ENCODE peak calls at places on chromosomes 5 and 9, in eight cellular contexts. One of them, this sample, is unnamed.

GRCh38 chr5:35131723-35132122 is 84.0 kb upstream of the AGXT2 start:
- DNase-seq in CD8-positive, alpha-beta memory T cell: no peak
- DNase-seq in ovary: no peak
- DNase-seq in A549: no peak
- DNase-seq in K562: no peak
- DNase-seq in PC-9: no peak
- DNase-seq in psoas muscle: no peak
- DNase-seq in heart right ventricle: no peak
- DNase-seq in this sample: no peak

GRCh38 chr9:136200424-136200823 is 4.5 kb downstream of the LHX3 start:
- DNase-seq in CD8-positive, alpha-beta memory T cell: no peak
- DNase-seq in ovary: no peak
- DNase-seq in A549: no peak
- DNase-seq in K562: no peak
- DNase-seq in PC-9: no peak
- DNase-seq in psoas muscle: no peak
- DNase-seq in heart right ventricle: no peak
- DNase-seq in this sample: no peak

GRCh38 chr5:134911285-134912215 is 6.6 kb downstream of the PCBD2 start:
- DNase-seq in CD8-positive, alpha-beta memory T cell: no peak
- DNase-seq in ovary: no peak
- DNase-seq in A549: no peak
- DNase-seq in K562: no peak
- DNase-seq in PC-9: no peak
- DNase-seq in psoas muscle: no peak
- DNase-seq in heart right ventricle: no peak
- DNase-seq in this sample: no peak

GRCh38 chr5:151222769-151223446 is 984 bp downstream of the CCDC69 start:
- DNase-seq in CD8-positive, alpha-beta memory T cell: peak; percentile 49
- DNase-seq in ovary: no peak
- DNase-seq in A549: peak; percentile 13
- DNase-seq in K562: peak; percentile 47
- DNase-seq in PC-9: no peak
- DNase-seq in psoas muscle: peak; percentile 69
- DNase-seq in heart right ventricle: peak; percentile 64
- DNase-seq in this sample: peak; percentile 66

GRCh38 chr9:101635473-101635872 is 40.7 kb upstream of the PPP3R2 start:
- DNase-seq in CD8-positive, alpha-beta memory T cell: no peak
- DNase-seq in ovary: no peak
- DNase-seq in A549: no peak
- DNase-seq in K562: no peak
- DNase-seq in PC-9: no peak
- DNase-seq in psoas muscle: no peak
- DNase-seq in heart right ventricle: no peak
- DNase-seq in this sample: no peak

GRCh38 chr9:71962328-71962727 is 50.9 kb downstream of the C9orf85 start:
- DNase-seq in CD8-positive, alpha-beta memory T cell: no peak
- DNase-seq in ovary: no peak
- DNase-seq in A549: no peak
- DNase-seq in K562: no peak
- DNase-seq in PC-9: no peak
- DNase-seq in psoas muscle: no peak
- DNase-seq in heart right ventricle: no peak
- DNase-seq in this sample: no peak

GRCh38 chr9:120326076-120326693 is 253.8 kb downstream of the CDK5RAP2 start:
- DNase-seq in CD8-positive, alpha-beta memory T cell: no peak
- DNase-seq in ovary: no peak
- DNase-seq in A549: no peak
- DNase-seq in K562: no peak
- DNase-seq in PC-9: no peak
- DNase-seq in psoas muscle: no peak
- DNase-seq in heart right ventricle: no peak
- DNase-seq in this sample: no peak

GRCh38 chr5:126525630-126526245 is 69.3 kb downstream of the ALDH7A1 start:
- DNase-seq in CD8-positive, alpha-beta memory T cell: no peak
- DNase-seq in ovary: peak; percentile 89
- DNase-seq in A549: peak; percentile 28
- DNase-seq in K562: no peak
- DNase-seq in PC-9: no peak
- DNase-seq in psoas muscle: peak; percentile 75
- DNase-seq in heart right ventricle: peak; percentile 71
- DNase-seq in this sample: peak; percentile 79

GRCh38 chr5:148639081-148639480 is 15.2 kb downstream of the HTR4 start:
- DNase-seq in CD8-positive, alpha-beta memory T cell: no peak
- DNase-seq in ovary: no peak
- DNase-seq in A549: no peak
- DNase-seq in K562: peak; percentile 95
- DNase-seq in PC-9: no peak
- DNase-seq in psoas muscle: no peak
- DNase-seq in heart right ventricle: no peak
- DNase-seq in this sample: no peak

GRCh38 chr5:151156732-151157402 is 712 bp downstream of the ANXA6 start:
- DNase-seq in CD8-positive, alpha-beta memory T cell: no peak
- DNase-seq in ovary: peak; percentile 36
- DNase-seq in A549: no peak
- DNase-seq in K562: no peak
- DNase-seq in PC-9: no peak
- DNase-seq in psoas muscle: peak; percentile 63
- DNase-seq in heart right ventricle: no peak
- DNase-seq in this sample: peak; percentile 68

GRCh38 chr9:28868224-28868623 is 1294.9 kb upstream of the C9orf72 start:
- DNase-seq in CD8-positive, alpha-beta memory T cell: no peak
- DNase-seq in ovary: no peak
- DNase-seq in A549: no peak
- DNase-seq in K562: no peak
- DNase-seq in PC-9: no peak
- DNase-seq in psoas muscle: no peak
- DNase-seq in heart right ventricle: no peak
- DNase-seq in this sample: no peak

GRCh38 chr5:153031326-153031725 is 459.1 kb upstream of the GRIA1 start:
- DNase-seq in CD8-positive, alpha-beta memory T cell: no peak
- DNase-seq in ovary: no peak
- DNase-seq in A549: no peak
- DNase-seq in K562: no peak
- DNase-seq in PC-9: no peak
- DNase-seq in psoas muscle: no peak
- DNase-seq in heart right ventricle: no peak
- DNase-seq in this sample: no peak

GRCh38 chr9:109717342-109717741 is 62.7 kb upstream of the PALM2AKAP2 start:
- DNase-seq in CD8-positive, alpha-beta memory T cell: no peak
- DNase-seq in ovary: no peak
- DNase-seq in A549: no peak
- DNase-seq in K562: no peak
- DNase-seq in PC-9: no peak
- DNase-seq in psoas muscle: no peak
- DNase-seq in heart right ventricle: no peak
- DNase-seq in this sample: no peak

GRCh38 chr9:109716631-109717030 is 63.4 kb upstream of the PALM2AKAP2 start:
- DNase-seq in CD8-positive, alpha-beta memory T cell: no peak
- DNase-seq in ovary: no peak
- DNase-seq in A549: no peak
- DNase-seq in K562: no peak
- DNase-seq in PC-9: peak; percentile 65
- DNase-seq in psoas muscle: no peak
- DNase-seq in heart right ventricle: no peak
- DNase-seq in this sample: no peak

GRCh38 chr9:109722007-109722406 is 58.0 kb upstream of the PALM2AKAP2 start:
- DNase-seq in CD8-positive, alpha-beta memory T cell: no peak
- DNase-seq in ovary: no peak
- DNase-seq in A549: no peak
- DNase-seq in K562: no peak
- DNase-seq in PC-9: no peak
- DNase-seq in psoas muscle: no peak
- DNase-seq in heart right ventricle: no peak
- DNase-seq in this sample: no peak

GRCh38 chr9:109725460-109725859 is 54.5 kb upstream of the PALM2AKAP2 start:
- DNase-seq in CD8-positive, alpha-beta memory T cell: no peak
- DNase-seq in ovary: no peak
- DNase-seq in A549: no peak
- DNase-seq in K562: no peak
- DNase-seq in PC-9: no peak
- DNase-seq in psoas muscle: no peak
- DNase-seq in heart right ventricle: no peak
- DNase-seq in this sample: no peak

DNA sequence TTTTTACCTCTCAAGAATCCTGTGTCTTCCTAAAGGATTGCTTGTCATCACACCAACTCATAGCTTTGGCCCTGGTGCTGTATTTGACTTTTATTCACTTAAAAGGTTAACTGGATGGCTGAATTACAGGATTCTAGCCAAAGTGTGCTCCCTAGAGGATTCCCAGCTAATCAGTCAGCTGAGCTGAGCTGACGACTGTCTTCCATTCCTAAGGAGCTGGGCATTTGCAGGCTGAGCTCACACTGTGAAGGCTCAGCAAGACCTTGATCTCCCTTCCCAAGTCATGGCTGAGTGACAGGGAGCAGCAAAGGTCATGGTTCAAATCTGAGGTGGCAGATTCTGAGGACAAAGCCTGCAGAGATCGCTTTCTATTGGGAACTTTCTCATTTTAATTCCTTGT is 59.0 kb upstream of the PALM2AKAP2 start:
- DNase-seq in CD8-positive, alpha-beta memory T cell: no peak
- DNase-seq in ovary: no peak
- DNase-seq in A549: no peak
- DNase-seq in K562: no peak
- DNase-seq in PC-9: no peak
- DNase-seq in psoas muscle: no peak
- DNase-seq in heart right ventricle: no peak
- DNase-seq in this sample: peak; percentile 68
- H3K27ac ChIP-seq in CD8-positive, alpha-beta memory T cell: no peak overlapping the region
- H3K27ac ChIP-seq in ovary: no peak overlapping the region
- H3K27ac ChIP-seq in A549: no peak overlapping the region
- H3K27ac ChIP-seq in K562: no peak overlapping the region
- H3K27ac ChIP-seq in PC-9: no peak overlapping the region
- H3K27ac ChIP-seq in psoas muscle: no peak overlapping the region
- H3K27ac ChIP-seq in heart right ventricle: no peak overlapping the region
- H3K27ac ChIP-seq in this sample: no peak overlapping the region

GRCh38 chr5:175654346-175654745 is 3.5 kb upstream of the HRH2 start:
- DNase-seq in CD8-positive, alpha-beta memory T cell: no peak
- DNase-seq in ovary: no peak
- DNase-seq in A549: no peak
- DNase-seq in K562: no peak
- DNase-seq in PC-9: no peak
- DNase-seq in psoas muscle: no peak
- DNase-seq in heart right ventricle: no peak
- DNase-seq in this sample: no peak
- H3K4me1 ChIP-seq in CD8-positive, alpha-beta memory T cell: peaks cover 91% of the 10 kb centered on the region
- H3K4me1 ChIP-seq in ovary: peaks cover 1% of the 10 kb centered on the region
- H3K4me1 ChIP-seq in A549: peaks cover 3% of the 10 kb centered on the region
- H3K4me1 ChIP-seq in K562: peaks cover 8% of the 10 kb centered on the region
- H3K4me1 ChIP-seq in PC-9: no peaks in the 10 kb centered on the region
- H3K4me1 ChIP-seq in psoas muscle: no peaks in the 10 kb centered on the region
- H3K4me1 ChIP-seq in heart right ventricle: peaks cover 13% of the 10 kb centered on the region
- H3K4me1 ChIP-seq in this sample: no peaks in the 10 kb centered on the region

GRCh38 chr5:72630721-72631120 is 123.5 kb upstream of the ZNF366 start:
- DNase-seq in CD8-positive, alpha-beta memory T cell: no peak
- DNase-seq in ovary: no peak
- DNase-seq in A549: no peak
- DNase-seq in K562: no peak
- DNase-seq in PC-9: no peak
- DNase-seq in psoas muscle: no peak
- DNase-seq in heart right ventricle: no peak
- DNase-seq in this sample: no peak

GRCh38 chr5:72637058-72637457 is 129.8 kb upstream of the ZNF366 start:
- DNase-seq in CD8-positive, alpha-beta memory T cell: no peak
- DNase-seq in ovary: no peak
- DNase-seq in A549: no peak
- DNase-seq in K562: no peak
- DNase-seq in PC-9: no peak
- DNase-seq in psoas muscle: no peak
- DNase-seq in heart right ventricle: no peak
- DNase-seq in this sample: no peak

GRCh38 chr5:72634444-72634843 is 127.2 kb upstream of the ZNF366 start:
- DNase-seq in CD8-positive, alpha-beta memory T cell: no peak
- DNase-seq in ovary: no peak
- DNase-seq in A549: no peak
- DNase-seq in K562: no peak
- DNase-seq in PC-9: no peak
- DNase-seq in psoas muscle: no peak
- DNase-seq in heart right ventricle: no peak
- DNase-seq in this sample: no peak

GRCh38 chr5:72633041-72633445 is 125.8 kb upstream of the ZNF366 start:
- DNase-seq in CD8-positive, alpha-beta memory T cell: no peak
- DNase-seq in ovary: no peak
- DNase-seq in A549: no peak
- DNase-seq in K562: no peak
- DNase-seq in PC-9: no peak
- DNase-seq in psoas muscle: no peak
- DNase-seq in heart right ventricle: no peak
- DNase-seq in this sample: no peak

DNA sequence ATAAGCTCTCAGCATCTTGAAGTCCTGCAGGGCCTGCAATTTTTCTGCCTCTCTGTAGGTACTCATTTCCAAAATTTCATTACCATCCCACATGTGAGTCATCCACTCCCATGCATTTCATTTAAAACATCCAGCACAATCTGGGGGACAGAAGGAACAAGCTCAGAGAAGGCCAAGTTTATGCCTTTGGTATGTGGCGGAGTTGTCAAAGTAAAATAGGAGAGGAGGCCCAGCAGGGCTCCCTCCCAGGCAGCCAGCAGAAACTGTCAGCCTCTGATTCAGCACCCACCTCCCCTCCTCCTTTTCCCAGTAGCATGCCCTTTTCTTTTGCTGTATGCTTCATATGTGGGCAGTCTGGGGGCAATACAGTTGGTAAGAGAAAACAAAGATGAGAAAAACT is 126.4 kb upstream of the ZNF366 start:
- DNase-seq in CD8-positive, alpha-beta memory T cell: no peak
- DNase-seq in ovary: no peak
- DNase-seq in A549: no peak
- DNase-seq in K562: no peak
- DNase-seq in PC-9: no peak
- DNase-seq in psoas muscle: no peak
- DNase-seq in heart right ventricle: no peak
- DNase-seq in this sample: no peak
- H3K27ac ChIP-seq in CD8-positive, alpha-beta memory T cell: no peak overlapping the region
- H3K27ac ChIP-seq in ovary: no peak overlapping the region
- H3K27ac ChIP-seq in A549: no peak overlapping the region
- H3K27ac ChIP-seq in K562: no peak overlapping the region
- H3K27ac ChIP-seq in PC-9: no peak overlapping the region
- H3K27ac ChIP-seq in psoas muscle: no peak overlapping the region
- H3K27ac ChIP-seq in heart right ventricle: no peak overlapping the region
- H3K27ac ChIP-seq in this sample: no peak overlapping the region

DNA sequence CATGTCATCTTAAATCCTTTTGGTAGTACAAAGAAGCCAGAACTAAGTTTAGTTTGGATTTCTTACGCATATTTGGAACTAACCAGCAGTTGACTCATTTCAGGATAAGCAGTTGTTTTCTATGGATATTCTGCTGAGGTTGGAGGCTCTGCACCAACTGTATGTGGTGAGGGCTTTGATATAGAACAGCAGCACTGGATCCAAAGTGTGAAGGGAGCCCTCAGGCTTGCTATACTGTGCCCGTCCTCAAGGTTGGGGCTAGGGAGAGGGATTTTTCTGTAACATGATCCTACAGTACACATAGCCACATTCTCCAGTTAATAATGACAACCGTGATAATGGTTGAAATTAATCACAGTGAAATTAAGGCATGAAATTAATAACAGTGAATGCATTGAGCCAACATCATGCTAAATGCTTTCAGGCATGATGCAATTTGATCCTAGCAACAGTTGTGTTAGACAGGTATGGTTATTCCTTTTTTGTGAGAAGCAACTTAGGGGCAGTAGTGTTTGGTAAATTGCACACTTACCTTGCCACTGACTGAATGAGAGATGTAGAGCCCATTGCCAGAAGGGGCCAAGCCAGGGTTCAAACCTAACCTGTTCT is 36.7 kb downstream of the ARHGAP26 start:
- DNase-seq in CD8-positive, alpha-beta memory T cell: no peak
- DNase-seq in ovary: no peak
- DNase-seq in A549: no peak
- DNase-seq in K562: no peak
- DNase-seq in PC-9: no peak
- DNase-seq in psoas muscle: no peak
- DNase-seq in heart right ventricle: no peak
- DNase-seq in this sample: no peak
- H3K4me1 ChIP-seq in CD8-positive, alpha-beta memory T cell: peaks cover 8% of the 10 kb centered on the region
- H3K4me1 ChIP-seq in ovary: no peaks in the 10 kb centered on the region
- H3K4me1 ChIP-seq in A549: peaks cover 71% of the 10 kb centered on the region
- H3K4me1 ChIP-seq in K562: no peaks in the 10 kb centered on the region
- H3K4me1 ChIP-seq in PC-9: peaks cover 11% of the 10 kb centered on the region
- H3K4me1 ChIP-seq in psoas muscle: peaks cover 31% of the 10 kb centered on the region
- H3K4me1 ChIP-seq in heart right ventricle: peaks cover 66% of the 10 kb centered on the region
- H3K4me1 ChIP-seq in this sample: peaks cover 4% of the 10 kb centered on the region